ENCODE peak calls at places on chromosomes 2 and 18, in seven cellular contexts. K is astrocyte of the spinal cord; U is CD8-positive, alpha-beta T cell; C is HL-60; M is breast epithelium; N is progenitor cell of endocrine pancreas; J is BJ. W is an unnamed sample.
A peak's percentile ranks its signal among the peaks of the same experiment; 100 is the strongest.

GRCh38 chr2:44949329-44950151 is 8.0 kb downstream of the SIX3 start:
- DNase-seq in K (peak; percentile 45), U (no peak), C (no peak), M (no peak), N (no peak), J (no peak), W (no peak)

GRCh38 chr2:102615620-102616436 is 3.5 kb upstream of the SLC9A2 start:
- DNase-seq in K (peak; percentile 64), U (no peak), C (no peak), M (no peak), N (no peak), J (no peak), W (no peak)

GRCh38 chr2:152606081-152606480 is 111.2 kb downstream of the PRPF40A start:
- DNase-seq in K (no peak), U (no peak), C (no peak), M (no peak), N (no peak), J (no peak), W (no peak)

GRCh38 chr2:10338242-10339188 is 35.8 kb downstream of the HPCAL1 start:
- DNase-seq in K (no peak), U (no peak), C (no peak), M (no peak), N (no peak), J (no peak), W (no peak)

GRCh38 chr18:59063300-59063895 is 76.3 kb upstream of the SEC11C start:
- DNase-seq in K (no peak), U (no peak), C (no peak), M (no peak), N (no peak), J (no peak), W (no peak)

GRCh38 chr2:59181347-59181746 is 940.2 kb upstream of the FANCL start:
- DNase-seq in K (peak; percentile 17), U (no peak), C (no peak), M (no peak), N (no peak), J (no peak), W (no peak)

GRCh38 chr18:2853926-2854664 is 7.3 kb downstream of the EMILIN2 start:
- DNase-seq in K (no peak), U (no peak), C (no peak), M (no peak), N (no peak), J (no peak), W (no peak)

GRCh38 chr2:119005081-119005480 is 63.1 kb downstream of the MARCO start:
- DNase-seq in K (no peak), U (no peak), C (peak; percentile 64), M (peak; percentile 12), N (no peak), J (no peak), W (no peak)

GRCh38 chr2:187976259-187976658 is 315.4 kb upstream of the GULP1 start:
- DNase-seq in K (no peak), U (no peak), C (no peak), M (no peak), N (no peak), J (no peak), W (no peak)

GRCh38 chr18:33440011-33440383 is 524 bp downstream of the CCDC178 start:
- DNase-seq in K (peak; percentile 79), U (no peak), C (no peak), M (no peak), N (peak; percentile 30), J (no peak), W (no peak)
- TF ChIP-seq CTCF in K (peak; percentile 72), U (no peak), C (no peak), M (no peak), N (peak; percentile 55), J (peak; percentile 12), W (no peak)

DNA sequence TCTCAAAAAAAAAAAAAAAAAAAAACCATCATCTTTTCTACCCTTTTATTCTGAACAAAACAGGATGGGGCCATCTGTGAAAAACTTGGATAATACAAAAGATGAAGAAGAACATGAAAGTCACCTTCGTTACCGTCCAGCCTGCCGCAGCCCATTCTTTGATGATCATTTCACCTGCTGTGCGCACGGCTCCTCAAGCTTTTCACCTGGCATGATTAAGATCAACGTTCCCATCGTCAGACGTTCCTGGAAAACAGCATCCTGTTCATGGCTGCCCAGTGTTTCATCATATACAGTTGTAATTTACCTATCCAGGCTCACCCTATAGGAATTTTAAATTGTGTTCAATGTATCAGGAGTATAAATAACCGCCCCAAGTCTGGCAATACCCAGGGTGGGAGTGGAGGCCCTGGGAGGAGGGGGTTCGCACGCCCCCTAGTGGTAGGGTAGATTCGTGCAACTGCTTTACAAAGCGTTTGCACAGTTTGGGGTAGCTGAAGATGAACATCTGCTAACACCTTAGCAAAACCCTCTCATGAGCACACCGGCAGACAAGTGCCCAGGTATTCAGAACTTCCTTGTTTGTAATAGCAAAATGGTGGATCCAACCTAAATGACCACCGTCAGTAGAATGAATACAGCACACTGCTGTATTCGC is 49.0 kb upstream of the GLI2 start:
- DNase-seq in K (no peak), U (no peak), C (no peak), M (no peak), N (no peak), J (no peak), W (no peak)
- TF ChIP-seq CTCF in K (peak; percentile 28), U (no peak), C (peak; percentile 37), M (no peak), N (peak; percentile 40), J (peak; percentile 46), W (no peak)

DNA sequence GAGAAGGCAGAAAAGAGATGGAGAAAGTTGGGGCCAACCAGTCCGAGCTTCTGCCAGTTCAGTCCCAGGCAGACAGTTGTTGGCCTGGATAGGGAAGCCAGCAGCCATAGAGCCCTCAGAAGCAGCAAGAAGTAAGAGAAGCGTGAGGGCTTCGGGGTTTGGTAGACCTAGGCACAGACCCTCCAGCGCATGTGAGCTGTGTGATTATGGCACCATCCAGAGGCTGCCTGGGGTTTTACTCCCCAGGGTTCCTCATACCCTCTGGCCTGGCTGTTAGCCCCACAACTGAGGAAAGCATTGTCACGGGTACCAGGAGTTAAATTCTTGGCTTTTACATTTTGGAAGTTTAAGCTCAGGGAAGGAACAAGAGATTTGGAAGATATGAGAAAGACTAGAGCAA is 93.7 kb upstream of the RAB6C start:
- DNase-seq in K (no peak), U (no peak), C (no peak), M (no peak), N (no peak), J (no peak), W (no peak)
- TF ChIP-seq CTCF in K (no peak), U (no peak), C (no peak), M (no peak), N (peak; percentile 44), J (no peak), W (no peak)

DNA sequence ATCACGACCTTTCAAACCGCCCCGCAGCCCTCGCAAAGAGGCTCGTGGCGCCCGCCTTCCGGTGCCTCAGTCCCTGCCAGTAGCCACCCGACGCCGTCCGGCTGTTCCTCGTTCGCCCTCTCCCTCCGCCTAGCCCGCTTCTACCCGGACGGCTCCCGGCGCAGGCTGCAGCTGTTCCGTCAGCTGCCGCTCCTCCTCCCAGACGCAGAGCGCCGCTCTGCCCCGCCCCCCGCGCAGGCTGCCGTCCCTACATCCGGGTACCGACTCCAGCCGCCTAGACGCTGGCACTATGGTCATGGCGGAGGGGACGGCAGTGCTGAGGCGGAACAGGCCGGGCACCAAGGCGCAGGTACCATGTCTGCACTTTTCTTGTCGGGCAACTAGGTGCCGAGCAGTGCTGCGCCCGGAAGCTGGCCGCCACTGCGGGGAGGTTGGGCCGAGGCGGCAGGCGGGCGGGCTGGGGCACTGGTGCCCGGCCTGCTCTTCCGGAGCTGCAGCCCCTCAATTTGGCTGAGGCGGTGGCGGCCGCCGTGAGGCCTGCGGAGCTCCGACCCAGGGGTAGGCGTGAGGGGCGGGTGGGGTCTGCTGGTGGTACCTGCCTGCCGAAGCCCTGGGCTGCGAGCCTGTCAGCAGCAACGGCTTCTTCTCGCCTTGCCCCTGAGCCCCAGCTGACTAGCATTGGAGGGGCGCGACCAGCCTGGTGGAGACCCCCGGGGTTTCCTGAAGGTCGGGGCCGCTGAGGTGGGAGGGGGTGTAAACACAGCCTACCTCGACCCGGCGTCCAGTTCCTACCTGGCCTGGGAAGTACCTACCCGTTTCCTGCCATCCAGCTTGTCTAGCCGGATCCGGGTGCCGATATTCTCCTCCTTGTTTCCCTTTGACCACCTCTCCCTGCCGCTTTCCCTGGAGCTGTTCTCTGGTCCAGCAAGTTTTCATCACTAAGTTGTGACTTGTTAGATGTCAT is at the start of gene MOB4:
- DNase-seq in K (peak; percentile 96), U (peak; percentile 91), C (peak; percentile 87), M (peak; percentile 88), N (peak; percentile 96), J (peak; percentile 68), W (peak; percentile 96)
- TF ChIP-seq CTCF in K (no peak), U (no peak), C (no peak), M (no peak), N (no peak), J (no peak), W (no peak)

GRCh38 chr2:237067985-237068576 is 17.6 kb upstream of the COPS8 start:
- DNase-seq in K (no peak), U (no peak), C (no peak), M (no peak), N (no peak), J (no peak), W (no peak)
- TF ChIP-seq CTCF in K (peak; percentile 5), U (no peak), C (no peak), M (no peak), N (no peak), J (peak; percentile 15), W (no peak)

W was measured in activated B cell treated with CpG ODN at 0.5 μM for 24 hours.